ENCODE peak calls at places on chromosome X, in five cellular contexts. T is K562, N is HepG2, S is GM12878, B is H1. V is an unnamed sample.

GRCh38 chrX:70089575-70090297 is 27.5 kb downstream of the OTUD6A start:
- DNase-seq in T (no peak), S (no peak), N (no peak), B (no peak), V (no peak)

GRCh38 chrX:134570899-134571298 is 87.4 kb downstream of the PLAC1 start:
- DNase-seq in B (no peak), T (no peak), N (no peak), S (no peak), V (no peak)

GRCh38 chrX:64894454-64895038 is 81.7 kb downstream of the ZC4H2 start:
- DNase-seq in B (peak; percentile 58), N (peak; percentile 36), T (peak; percentile 13), S (no peak), V (peak; percentile 12)

GRCh38 chrX:65697915-65698796 is 30.7 kb downstream of the MSN start:
- DNase-seq in B (no peak), N (no peak), T (peak; percentile 78), S (peak; percentile 83), V (no peak)

GRCh38 chrX:38375888-38376287 is 23.5 kb downstream of the OTC start:
- DNase-seq in N (no peak), S (no peak), T (peak; percentile 4), B (no peak), V (peak; percentile 0)

GRCh38 chrX:95903490-95903889 is 781.2 kb upstream of the DIAPH2 start:
- DNase-seq in B (no peak), T (peak; percentile 3), N (no peak), S (no peak), V (no peak)

GRCh38 chrX:112654871-112655270 is 24.9 kb downstream of the LHFPL1 start:
- DNase-seq in N (no peak), T (no peak), S (no peak), B (no peak), V (no peak)

GRCh38 chrX:85052207-85052606 is 48.5 kb downstream of the APOOL start:
- DNase-seq in N (no peak), T (no peak), B (no peak), S (no peak), V (no peak)

GRCh38 chrX:75273483-75273882 is 402 bp upstream of the UPRT start:
- DNase-seq in S (no peak), T (peak; percentile 17), N (no peak), B (no peak), V (no peak)

GRCh38 chrX:138127314-138127713 is 561.4 kb downstream of the ZIC3 start:
- DNase-seq in T (no peak), N (no peak), S (no peak), B (no peak), V (no peak)

GRCh38 chrX:65723706-65724105 is 56.3 kb downstream of the MSN start:
- DNase-seq in T (no peak), S (peak; percentile 74), B (no peak), N (no peak), V (no peak)

GRCh38 chrX:131791608-131792355 is 231.3 kb upstream of the STK26 start:
- DNase-seq in S (no peak), N (no peak), T (no peak), B (no peak), V (no peak)

GRCh38 chrX:24963823-24964222 is 51.9 kb downstream of the ARX start:
- DNase-seq in T (no peak), N (no peak), S (no peak), B (no peak), V (no peak)

GRCh38 chrX:153769865-153770605 is 6.0 kb downstream of the PLXNB3 start:
- DNase-seq in B (no peak), N (no peak), T (no peak), S (no peak), V (no peak)

GRCh38 chrX:109732780-109733657 is at the start of gene ACSL4:
- DNase-seq in B (peak; percentile 82), S (no peak), N (peak; percentile 63), T (peak; percentile 89), V (peak; percentile 42)

GRCh38 chrX:73913580-73913979 is 350.6 kb downstream of the CHIC1 start:
- DNase-seq in T (no peak), B (no peak), N (peak; percentile 3), S (no peak), V (no peak)

GRCh38 chrX:15686818-15687685 is 22.4 kb upstream of the CLTRN start:
- DNase-seq in B (peak; percentile 49), N (peak; percentile 46), S (peak; percentile 34), T (peak; percentile 54), V (peak; percentile 8)

GRCh38 chrX:80022363-80023031 is 7.9 kb downstream of the TBX22 start:
- DNase-seq in S (no peak), T (no peak), B (peak; percentile 52), N (no peak), V (no peak)

GRCh38 chrX:19728083-19728648 is 159.2 kb downstream of the SH3KBP1 start:
- DNase-seq in S (no peak), B (no peak), T (no peak), N (no peak), V (no peak)

GRCh38 chrX:154006965-154007364 is 12.7 kb downstream of the IRAK1 start:
- DNase-seq in T (no peak), B (no peak), N (no peak), S (no peak), V (no peak)

GRCh38 chrX:119573840-119574393 is 446 bp upstream of the UBE2A start:
- DNase-seq in T (peak; percentile 48), S (no peak), N (peak; percentile 10), B (no peak), V (peak; percentile 15)

GRCh38 chrX:358651-359143 is 28.0 kb downstream of the PPP2R3B start:
- DNase-seq in S (no peak), B (no peak), N (no peak), T (no peak), V (no peak)

GRCh38 chrX:57417827-57418226 is 131.3 kb downstream of the FAAH2 start:
- DNase-seq in S (peak; percentile 4), N (no peak), B (no peak), T (no peak), V (no peak)

GRCh38 chrX:131617182-131617581 is 73.3 kb downstream of the OR13H1 start:
- DNase-seq in T (no peak), N (no peak), B (no peak), S (no peak), V (no peak)

GRCh38 chrX:118024482-118024881 is 92.1 kb downstream of the KLHL13 start:
- DNase-seq in N (no peak), B (no peak), T (no peak), S (no peak), V (no peak)

GRCh38 chrX:119238557-119238956 is 2.5 kb downstream of the PGRMC1 start:
- DNase-seq in B (no peak), S (no peak), T (no peak), N (no peak), V (no peak)

GRCh38 chrX:134761788-134762187 is 103.5 kb upstream of the PLAC1 start:
- DNase-seq in S (no peak), N (peak; percentile 2), T (no peak), B (no peak), V (no peak)

GRCh38 chrX:132119821-132120220 is 8.0 kb downstream of the FRMD7 start:
- DNase-seq in B (no peak), N (no peak), T (no peak), S (no peak), V (no peak)

GRCh38 chrX:78747471-78747870 is at the start of gene LPAR4:
- DNase-seq in S (no peak), T (no peak), N (no peak), B (peak; percentile 47), V (no peak)

DNA sequence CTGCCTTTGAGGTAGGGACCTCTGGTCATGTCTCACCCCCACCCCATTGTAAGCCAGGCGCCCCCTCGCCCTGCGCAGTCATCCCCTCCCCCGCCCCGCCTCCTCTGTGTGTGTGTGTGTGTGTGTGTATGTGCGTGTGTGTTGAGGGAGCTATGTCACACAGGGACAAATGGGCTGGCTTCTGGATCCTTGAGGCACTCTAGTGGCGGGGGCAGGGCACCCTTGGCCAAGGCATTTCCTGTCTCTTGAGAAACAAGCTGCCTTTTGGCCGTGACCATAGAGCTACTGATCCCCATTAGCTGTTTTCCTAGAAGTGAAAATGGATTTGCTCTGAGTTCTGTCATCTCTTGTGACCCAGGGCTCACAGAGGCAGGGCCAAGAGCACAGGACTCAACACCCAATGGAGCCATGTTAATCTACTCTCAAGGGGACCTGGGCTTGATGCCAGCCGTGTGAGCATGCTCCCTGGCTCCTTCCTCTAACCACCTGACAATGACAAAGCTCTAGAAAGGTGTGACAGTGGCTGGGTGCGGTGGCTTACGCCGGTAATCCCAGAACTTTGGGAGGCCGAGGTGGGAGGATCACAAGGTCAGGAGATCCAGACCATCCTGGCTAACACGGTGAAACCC is 162.5 kb upstream of the BCOR start:
- DNase-seq in B (no peak), N (no peak), S (no peak), T (no peak), V (no peak)
- TF ChIP-seq JUND in B (no peak), N (no peak), S (no peak), T (no peak), V (no peak)

GRCh38 chrX:51743179-51743957 is at the start of gene GSPT2:
- DNase-seq in S (peak; percentile 34), T (peak; percentile 48), N (no peak), B (peak; percentile 47), V (no peak)
- TF ChIP-seq POLR2AphosphoS5 in S (peak; percentile 84), T (no peak), N (no peak), B (peak; percentile 78), V (no peak)

GRCh38 chrX:103310592-103311400 is at the start of gene BEX2:
- DNase-seq in S (no peak), T (peak; percentile 74), N (no peak), B (peak; percentile 85), V (peak; percentile 40)
- TF ChIP-seq POLR2A in S (peak; percentile 74), T (peak; percentile 41), N (no peak), B (peak; percentile 88), V (peak; percentile 40)

GRCh38 chrX:106751407-106751806 is 24.9 kb downstream of the RNF128 start:
- DNase-seq in N (no peak), S (no peak), B (no peak), T (no peak), V (no peak)

GRCh38 chrX:106748377-106748776 is 21.9 kb downstream of the RNF128 start:
- DNase-seq in T (no peak), S (no peak), N (no peak), B (no peak), V (no peak)

GRCh38 chrX:106752101-106752678 is 25.7 kb downstream of the RNF128 start:
- DNase-seq in B (no peak), N (no peak), T (no peak), S (no peak), V (no peak)
- TF ChIP-seq JUND in B (no peak), N (no peak), T (no peak), S (no peak), V (no peak)

DNA sequence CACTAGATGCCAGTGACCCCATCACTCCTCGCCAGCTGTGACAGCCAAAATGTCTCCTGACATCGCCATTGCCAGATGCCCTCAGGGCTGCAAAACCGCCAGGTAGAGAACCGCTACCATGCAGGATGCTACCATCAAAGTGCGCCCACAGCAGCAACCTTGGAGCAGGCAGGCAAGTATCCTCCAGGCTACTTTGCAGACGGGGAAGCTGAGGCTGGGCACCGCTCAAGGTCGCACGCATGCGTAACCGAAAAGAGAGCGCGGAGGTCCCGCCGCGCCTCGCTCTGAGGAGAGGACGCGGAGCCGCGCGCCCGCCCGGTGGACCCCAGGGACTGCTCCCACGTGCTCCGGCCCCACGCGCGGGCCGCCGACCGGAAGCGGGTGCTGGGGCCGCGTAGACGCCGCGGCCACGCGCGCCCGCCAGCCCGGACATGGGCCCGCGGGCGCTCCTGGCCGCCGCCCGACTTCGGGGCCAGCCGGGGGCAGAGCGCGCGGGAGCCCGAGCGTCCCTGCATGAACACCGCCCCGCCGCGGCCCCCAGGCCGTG is at the start of gene STS:
- DNase-seq in B (peak; percentile 49), N (no peak), T (no peak), S (no peak), V (no peak)
- TF ChIP-seq POLR2AphosphoS5 in B (no peak), N (no peak), T (no peak), S (no peak), V (no peak)

V was measured in HCT116.